ENCODE peak calls at places on chromosomes 12 and 14, in nine cellular contexts. One of them, this sample, is unnamed.

GRCh38 chr14:103260629-103261124 is 73.4 kb upstream of the EIF5 start:
- DNase-seq in T-helper 1 cell: no peak
- DNase-seq in NCI-H774: peak
- DNase-seq in kidney tubule cell: peak
- DNase-seq in GM03348: peak
- DNase-seq in tibial artery: peak
- DNase-seq in germinal center: no peak
- DNase-seq in naive B cell: no peak
- DNase-seq in activated T-helper 1 cell treated with Interleukin-2 at 50 U/mL for 16 hours: no peak
- DNase-seq in this sample: peak

GRCh38 chr12:5453471-5453870 is 21.6 kb downstream of the NTF3 start:
- DNase-seq in GM03348: no peak
- DNase-seq in tibial artery: no peak
- DNase-seq in germinal center: no peak
- DNase-seq in NCI-H774: no peak
- DNase-seq in naive B cell: no peak
- DNase-seq in kidney tubule cell: no peak
- DNase-seq in activated T-helper 1 cell treated with Interleukin-2 at 50 U/mL for 16 hours: no peak
- DNase-seq in T-helper 1 cell: no peak
- DNase-seq in this sample: no peak

GRCh38 chr12:47739959-47740358 is 14.7 kb upstream of the ENDOU start:
- DNase-seq in T-helper 1 cell: no peak
- DNase-seq in tibial artery: no peak
- DNase-seq in activated T-helper 1 cell treated with Interleukin-2 at 50 U/mL for 16 hours: no peak
- DNase-seq in germinal center: peak
- DNase-seq in naive B cell: no peak
- DNase-seq in NCI-H774: no peak
- DNase-seq in kidney tubule cell: no peak
- DNase-seq in GM03348: no peak
- DNase-seq in this sample: peak

GRCh38 chr12:50192908-50193307 is 25.7 kb upstream of the CERS5 start:
- DNase-seq in germinal center: no peak
- DNase-seq in GM03348: peak
- DNase-seq in T-helper 1 cell: no peak
- DNase-seq in naive B cell: no peak
- DNase-seq in activated T-helper 1 cell treated with Interleukin-2 at 50 U/mL for 16 hours: no peak
- DNase-seq in tibial artery: no peak
- DNase-seq in kidney tubule cell: no peak
- DNase-seq in NCI-H774: no peak
- DNase-seq in this sample: no peak

GRCh38 chr12:48542300-48542928 is 17.0 kb downstream of the OR8S1 start:
- DNase-seq in T-helper 1 cell: no peak
- DNase-seq in germinal center: peak
- DNase-seq in tibial artery: no peak
- DNase-seq in naive B cell: no peak
- DNase-seq in kidney tubule cell: peak
- DNase-seq in GM03348: peak
- DNase-seq in activated T-helper 1 cell treated with Interleukin-2 at 50 U/mL for 16 hours: no peak
- DNase-seq in NCI-H774: peak
- DNase-seq in this sample: peak

GRCh38 chr12:50103767-50104321 is at the start of gene GPD1:
- DNase-seq in naive B cell: no peak
- DNase-seq in tibial artery: no peak
- DNase-seq in T-helper 1 cell: no peak
- DNase-seq in GM03348: peak
- DNase-seq in kidney tubule cell: peak
- DNase-seq in activated T-helper 1 cell treated with Interleukin-2 at 50 U/mL for 16 hours: no peak
- DNase-seq in germinal center: peak
- DNase-seq in NCI-H774: peak
- DNase-seq in this sample: peak

GRCh38 chr12:112971248-112971647 is 7.1 kb upstream of the OAS2 start:
- DNase-seq in activated T-helper 1 cell treated with Interleukin-2 at 50 U/mL for 16 hours: no peak
- DNase-seq in kidney tubule cell: no peak
- DNase-seq in T-helper 1 cell: no peak
- DNase-seq in NCI-H774: no peak
- DNase-seq in tibial artery: no peak
- DNase-seq in GM03348: no peak
- DNase-seq in germinal center: no peak
- DNase-seq in naive B cell: no peak
- DNase-seq in this sample: no peak

GRCh38 chr12:26162174-26162573 is 33.2 kb upstream of the SSPN start:
- DNase-seq in T-helper 1 cell: no peak
- DNase-seq in kidney tubule cell: no peak
- DNase-seq in GM03348: no peak
- DNase-seq in NCI-H774: no peak
- DNase-seq in germinal center: no peak
- DNase-seq in tibial artery: no peak
- DNase-seq in activated T-helper 1 cell treated with Interleukin-2 at 50 U/mL for 16 hours: no peak
- DNase-seq in naive B cell: no peak
- DNase-seq in this sample: no peak

GRCh38 chr12:119229837-119230236 is 51.1 kb downstream of the HSPB8 start:
- DNase-seq in germinal center: peak
- DNase-seq in T-helper 1 cell: no peak
- DNase-seq in naive B cell: no peak
- DNase-seq in tibial artery: no peak
- DNase-seq in GM03348: peak
- DNase-seq in activated T-helper 1 cell treated with Interleukin-2 at 50 U/mL for 16 hours: no peak
- DNase-seq in kidney tubule cell: peak
- DNase-seq in NCI-H774: no peak
- DNase-seq in this sample: peak

GRCh38 chr12:132649226-132649945 is 30.8 kb downstream of the P2RX2 start:
- DNase-seq in tibial artery: no peak
- DNase-seq in NCI-H774: no peak
- DNase-seq in T-helper 1 cell: no peak
- DNase-seq in kidney tubule cell: no peak
- DNase-seq in activated T-helper 1 cell treated with Interleukin-2 at 50 U/mL for 16 hours: no peak
- DNase-seq in germinal center: no peak
- DNase-seq in GM03348: no peak
- DNase-seq in naive B cell: no peak
- DNase-seq in this sample: no peak

This sample was measured in NCI-H510A treated with DMSO at 0.1 percent for 48 hours.